ENCODE peak calls at places on chromosomes 3 and 15, in four cellular contexts. I is NCI-H2029 treated with DMSO at 0.1 percent for 48 hours, M is NCI-H774, G is NCI-H1105. U is an unnamed sample.

GRCh38 chr15:82875411-82876003 is 66.1 kb downstream of the WHAMM start:
- DNase-seq in I (no peak), M (no peak), G (no peak), U (no peak)

GRCh38 chr3:189950258-189950657 is 170.4 kb downstream of the P3H2 start:
- DNase-seq in I (no peak), M (no peak), G (no peak), U (no peak)

GRCh38 chr15:81092559-81092902 is 41.5 kb upstream of the CFAP161 start:
- DNase-seq in I (no peak), M (no peak), G (no peak), U (no peak)

GRCh38 chr3:195241592-195242355 is 29.2 kb downstream of the XXYLT1 start:
- DNase-seq in I (no peak), M (no peak), G (no peak), U (no peak)

GRCh38 chr3:126378341-126378751 is 16.4 kb upstream of the CFAP100 start:
- DNase-seq in I (no peak), M (no peak), G (no peak), U (no peak)

GRCh38 chr3:70742081-70742480 is 429.6 kb upstream of the MDFIC2 start:
- DNase-seq in I (no peak), M (no peak), G (no peak), U (no peak)

GRCh38 chr3:57927916-57928315 is 80.3 kb upstream of the FLNB start:
- DNase-seq in I (no peak), M (no peak), G (no peak), U (no peak)

GRCh38 chr15:95872366-95872771 is 458.1 kb upstream of the NR2F2 start:
- DNase-seq in I (no peak), M (no peak), G (no peak), U (no peak)

GRCh38 chr3:29171583-29171990 is 109.3 kb upstream of the RBMS3 start:
- DNase-seq in I (no peak), M (no peak), G (no peak), U (no peak)

GRCh38 chr3:72756900-72757299 is 91.3 kb downstream of the SHQ1 start:
- DNase-seq in I (no peak), M (no peak), G (no peak), U (no peak)

GRCh38 chr15:101035611-101036010 is 116.5 kb downstream of the LRRK1 start:
- DNase-seq in I (no peak), M (no peak), G (no peak), U (no peak)

GRCh38 chr3:32453346-32453745 is 49.3 kb downstream of the CMTM6 start:
- DNase-seq in I (no peak), M (no peak), G (no peak), U (no peak)

GRCh38 chr3:192850501-192850981 is 67.1 kb downstream of the MB21D2 start:
- DNase-seq in I (no peak), M (no peak), G (no peak), U (no peak)

GRCh38 chr15:58608129-58608590 is 141.3 kb downstream of the ADAM10 start:
- DNase-seq in I (no peak), M (no peak), G (no peak), U (no peak)

GRCh38 chr3:3734881-3735280 is 64.3 kb upstream of the LRRN1 start:
- DNase-seq in I (no peak), M (no peak), G (no peak), U (no peak)

GRCh38 chr3:113287818-113288648 is 76.7 kb downstream of the BOC start:
- DNase-seq in I (peak; percentile 21), M (peak; percentile 2), G (peak; percentile 37), U (peak; percentile 59)

GRCh38 chr3:141012571-141012970 is 38.6 kb upstream of the SPSB4 start:
- DNase-seq in I (no peak), M (no peak), G (no peak), U (no peak)

GRCh38 chr15:89383635-89384604 is 49.3 kb upstream of the POLG start:
- DNase-seq in I (peak; percentile 76), M (peak; percentile 53), G (peak; percentile 90), U (peak; percentile 94)

GRCh38 chr15:29071907-29072273 is 186.1 kb downstream of the APBA2 start:
- DNase-seq in I (no peak), M (no peak), G (no peak), U (no peak)

GRCh38 chr3:169624533-169624972 is 39.0 kb downstream of the MECOM start:
- DNase-seq in I (peak; percentile 28), M (peak; percentile 55), G (no peak), U (peak; percentile 57)

GRCh38 chr3:28835249-28835648 is 445.6 kb upstream of the RBMS3 start:
- DNase-seq in I (no peak), M (no peak), G (no peak), U (no peak)

GRCh38 chr3:58049143-58049785 is 41.0 kb downstream of the FLNB start:
- DNase-seq in I (no peak), M (no peak), G (no peak), U (peak; percentile 10)

GRCh38 chr15:101664303-101664913 is 12.2 kb upstream of the TM2D3 start:
- DNase-seq in I (no peak), M (no peak), G (no peak), U (no peak)

GRCh38 chr3:72151465-72152238 is 366.7 kb upstream of the PROK2 start:
- DNase-seq in I (no peak), M (no peak), G (no peak), U (no peak)

GRCh38 chr3:50503504-50503903 is at the start of gene CACNA2D2:
- DNase-seq in I (no peak), M (peak; percentile 11), G (peak; percentile 48), U (peak; percentile 46)

GRCh38 chr15:53759333-53759975 is at the start of gene WDR72:
- DNase-seq in I (no peak), M (peak; percentile 11), G (no peak), U (no peak)

U was measured in NCI-H1417.